ENCODE peak calls at places on chromosomes 6 and 20, in ten cellular contexts. One of them, this sample, is unnamed.

GRCh38 chr20:14972256-14972655 is 634.8 kb upstream of the FLRT3 start:
- DNase-seq in IMR-90: no peak
- DNase-seq in esophagus muscularis mucosa: no peak
- DNase-seq in spleen: no peak
- DNase-seq in psoas muscle: no peak
- DNase-seq in aorta: no peak
- DNase-seq in keratinocyte: no peak
- DNase-seq in Peyer's patch: no peak
- DNase-seq in GM12878: no peak
- DNase-seq in neural progenitor cell: no peak
- DNase-seq in this sample: no peak

GRCh38 chr20:24034820-24035219 is 46.2 kb upstream of the GGTLC1 start:
- DNase-seq in IMR-90: no peak
- DNase-seq in esophagus muscularis mucosa: no peak
- DNase-seq in spleen: no peak
- DNase-seq in psoas muscle: no peak
- DNase-seq in aorta: no peak
- DNase-seq in keratinocyte: no peak
- DNase-seq in Peyer's patch: no peak
- DNase-seq in GM12878: no peak
- DNase-seq in neural progenitor cell: no peak
- DNase-seq in this sample: no peak

GRCh38 chr20:38023181-38024085 is 9.8 kb downstream of the TTI1 start:
- DNase-seq in IMR-90: peak; percentile 96
- DNase-seq in esophagus muscularis mucosa: no peak
- DNase-seq in spleen: no peak
- DNase-seq in psoas muscle: no peak
- DNase-seq in aorta: no peak
- DNase-seq in keratinocyte: no peak
- DNase-seq in Peyer's patch: no peak
- DNase-seq in GM12878: no peak
- DNase-seq in neural progenitor cell: no peak
- DNase-seq in this sample: no peak

GRCh38 chr6:6439778-6440177 is 119.3 kb upstream of the F13A1 start:
- DNase-seq in IMR-90: no peak
- DNase-seq in esophagus muscularis mucosa: no peak
- DNase-seq in spleen: no peak
- DNase-seq in psoas muscle: no peak
- DNase-seq in aorta: no peak
- DNase-seq in keratinocyte: no peak
- DNase-seq in Peyer's patch: no peak
- DNase-seq in GM12878: peak; percentile 33
- DNase-seq in neural progenitor cell: no peak
- DNase-seq in this sample: no peak

GRCh38 chr6:113530769-113531168 is 326.4 kb upstream of the MARCKS start:
- DNase-seq in IMR-90: peak; percentile 92
- DNase-seq in esophagus muscularis mucosa: no peak
- DNase-seq in spleen: no peak
- DNase-seq in psoas muscle: no peak
- DNase-seq in aorta: no peak
- DNase-seq in keratinocyte: peak; percentile 56
- DNase-seq in Peyer's patch: no peak
- DNase-seq in GM12878: no peak
- DNase-seq in neural progenitor cell: no peak
- DNase-seq in this sample: no peak

GRCh38 chr6:1372690-1373089 is 16.7 kb upstream of the FOXF2 start:
- DNase-seq in IMR-90: no peak
- DNase-seq in esophagus muscularis mucosa: no peak
- DNase-seq in spleen: no peak
- DNase-seq in psoas muscle: no peak
- DNase-seq in aorta: no peak
- DNase-seq in keratinocyte: no peak
- DNase-seq in Peyer's patch: no peak
- DNase-seq in GM12878: no peak
- DNase-seq in neural progenitor cell: no peak
- DNase-seq in this sample: no peak

GRCh38 chr20:58711266-58712051 is 18.9 kb downstream of the NPEPL1 start:
- DNase-seq in IMR-90: no peak
- DNase-seq in esophagus muscularis mucosa: peak; percentile 64
- DNase-seq in spleen: no peak
- DNase-seq in psoas muscle: no peak
- DNase-seq in aorta: no peak
- DNase-seq in keratinocyte: no peak
- DNase-seq in Peyer's patch: peak; percentile 44
- DNase-seq in GM12878: no peak
- DNase-seq in neural progenitor cell: no peak
- DNase-seq in this sample: no peak

GRCh38 chr6:169487579-169488205 is 214.1 kb downstream of the WDR27 start:
- DNase-seq in IMR-90: peak; percentile 13
- DNase-seq in esophagus muscularis mucosa: no peak
- DNase-seq in spleen: no peak
- DNase-seq in psoas muscle: no peak
- DNase-seq in aorta: no peak
- DNase-seq in keratinocyte: no peak
- DNase-seq in Peyer's patch: no peak
- DNase-seq in GM12878: no peak
- DNase-seq in neural progenitor cell: no peak
- DNase-seq in this sample: no peak

GRCh38 chr6:40627316-40627715 is 40.2 kb upstream of the LRFN2 start:
- DNase-seq in IMR-90: no peak
- DNase-seq in esophagus muscularis mucosa: no peak
- DNase-seq in spleen: no peak
- DNase-seq in psoas muscle: no peak
- DNase-seq in aorta: no peak
- DNase-seq in keratinocyte: peak; percentile 17
- DNase-seq in Peyer's patch: no peak
- DNase-seq in GM12878: no peak
- DNase-seq in neural progenitor cell: no peak
- DNase-seq in this sample: no peak

GRCh38 chr6:94498099-94498498 is 1078.7 kb upstream of the EPHA7 start:
- DNase-seq in IMR-90: no peak
- DNase-seq in esophagus muscularis mucosa: no peak
- DNase-seq in spleen: no peak
- DNase-seq in psoas muscle: no peak
- DNase-seq in aorta: no peak
- DNase-seq in keratinocyte: no peak
- DNase-seq in Peyer's patch: no peak
- DNase-seq in GM12878: no peak
- DNase-seq in neural progenitor cell: no peak
- DNase-seq in this sample: no peak

GRCh38 chr6:167502471-167502870 is 177.6 kb downstream of the TTLL2 start:
- DNase-seq in IMR-90: no peak
- DNase-seq in esophagus muscularis mucosa: no peak
- DNase-seq in spleen: no peak
- DNase-seq in psoas muscle: no peak
- DNase-seq in aorta: no peak
- DNase-seq in keratinocyte: no peak
- DNase-seq in Peyer's patch: no peak
- DNase-seq in GM12878: no peak
- DNase-seq in neural progenitor cell: no peak
- DNase-seq in this sample: no peak
- H3K4me1 ChIP-seq in IMR-90: no peaks in the 10 kb centered on the region
- H3K4me1 ChIP-seq in esophagus muscularis mucosa: no peaks in the 10 kb centered on the region
- H3K4me1 ChIP-seq in spleen: no peaks in the 10 kb centered on the region
- H3K4me1 ChIP-seq in psoas muscle: no peaks in the 10 kb centered on the region
- H3K4me1 ChIP-seq in aorta: no peaks in the 10 kb centered on the region
- H3K4me1 ChIP-seq in keratinocyte: no peaks in the 10 kb centered on the region
- H3K4me1 ChIP-seq in Peyer's patch: peaks cover 10% of the 10 kb centered on the region
- H3K4me1 ChIP-seq in GM12878: no peaks in the 10 kb centered on the region
- H3K4me1 ChIP-seq in neural progenitor cell: peaks cover 10% of the 10 kb centered on the region
- H3K4me1 ChIP-seq in this sample: no peaks in the 10 kb centered on the region

GRCh38 chr6:151027936-151028838 is 162.7 kb downstream of the MTHFD1L start:
- DNase-seq in IMR-90: no peak
- DNase-seq in esophagus muscularis mucosa: no peak
- DNase-seq in spleen: no peak
- DNase-seq in psoas muscle: no peak
- DNase-seq in aorta: no peak
- DNase-seq in keratinocyte: no peak
- DNase-seq in Peyer's patch: no peak
- DNase-seq in GM12878: no peak
- DNase-seq in neural progenitor cell: no peak
- DNase-seq in this sample: no peak
- H3K4me1 ChIP-seq in IMR-90: peaks cover 2% of the 10 kb centered on the region
- H3K4me1 ChIP-seq in esophagus muscularis mucosa: no peaks in the 10 kb centered on the region
- H3K4me1 ChIP-seq in spleen: no peaks in the 10 kb centered on the region
- H3K4me1 ChIP-seq in psoas muscle: no peaks in the 10 kb centered on the region
- H3K4me1 ChIP-seq in aorta: no peaks in the 10 kb centered on the region
- H3K4me1 ChIP-seq in keratinocyte: no peaks in the 10 kb centered on the region
- H3K4me1 ChIP-seq in Peyer's patch: peaks cover 12% of the 10 kb centered on the region
- H3K4me1 ChIP-seq in GM12878: no peaks in the 10 kb centered on the region
- H3K4me1 ChIP-seq in neural progenitor cell: no peaks in the 10 kb centered on the region
- H3K4me1 ChIP-seq in this sample: no peaks in the 10 kb centered on the region

GRCh38 chr6:16730720-16731502 is 30.3 kb downstream of the ATXN1 start:
- DNase-seq in IMR-90: no peak
- DNase-seq in esophagus muscularis mucosa: no peak
- DNase-seq in spleen: no peak
- DNase-seq in psoas muscle: no peak
- DNase-seq in aorta: no peak
- DNase-seq in keratinocyte: no peak
- DNase-seq in Peyer's patch: no peak
- DNase-seq in GM12878: no peak
- DNase-seq in neural progenitor cell: no peak
- DNase-seq in this sample: peak; percentile 44
- H3K4me1 ChIP-seq in IMR-90: peaks cover 14% of the 10 kb centered on the region
- H3K4me1 ChIP-seq in esophagus muscularis mucosa: peaks cover 37% of the 10 kb centered on the region
- H3K4me1 ChIP-seq in spleen: peaks cover 56% of the 10 kb centered on the region
- H3K4me1 ChIP-seq in psoas muscle: peaks cover 41% of the 10 kb centered on the region
- H3K4me1 ChIP-seq in aorta: peaks cover 12% of the 10 kb centered on the region
- H3K4me1 ChIP-seq in keratinocyte: peaks cover 11% of the 10 kb centered on the region
- H3K4me1 ChIP-seq in Peyer's patch: peaks cover 23% of the 10 kb centered on the region
- H3K4me1 ChIP-seq in GM12878: peaks cover 17% of the 10 kb centered on the region
- H3K4me1 ChIP-seq in neural progenitor cell: peaks cover 2% of the 10 kb centered on the region
- H3K4me1 ChIP-seq in this sample: peaks cover 2% of the 10 kb centered on the region

GRCh38 chr6:24929255-24929654 is 6.5 kb downstream of the RIPOR2 start:
- DNase-seq in IMR-90: no peak
- DNase-seq in esophagus muscularis mucosa: peak; percentile 75
- DNase-seq in spleen: peak; percentile 61
- DNase-seq in psoas muscle: no peak
- DNase-seq in aorta: no peak
- DNase-seq in keratinocyte: no peak
- DNase-seq in Peyer's patch: no peak
- DNase-seq in GM12878: no peak
- DNase-seq in neural progenitor cell: no peak
- DNase-seq in this sample: peak; percentile 18

GRCh38 chr6:24931752-24932691 is 3.7 kb downstream of the RIPOR2 start:
- DNase-seq in IMR-90: peak; percentile 67
- DNase-seq in esophagus muscularis mucosa: no peak
- DNase-seq in spleen: peak; percentile 71
- DNase-seq in psoas muscle: no peak
- DNase-seq in aorta: no peak
- DNase-seq in keratinocyte: no peak
- DNase-seq in Peyer's patch: no peak
- DNase-seq in GM12878: peak; percentile 84
- DNase-seq in neural progenitor cell: no peak
- DNase-seq in this sample: peak; percentile 19

GRCh38 chr6:24931296-24931695 is 4.5 kb downstream of the RIPOR2 start:
- DNase-seq in IMR-90: peak; percentile 40
- DNase-seq in esophagus muscularis mucosa: no peak
- DNase-seq in spleen: no peak
- DNase-seq in psoas muscle: no peak
- DNase-seq in aorta: no peak
- DNase-seq in keratinocyte: no peak
- DNase-seq in Peyer's patch: no peak
- DNase-seq in GM12878: no peak
- DNase-seq in neural progenitor cell: peak; percentile 8
- DNase-seq in this sample: no peak

GRCh38 chr6:24927985-24928735 is 7.6 kb downstream of the RIPOR2 start:
- DNase-seq in IMR-90: peak; percentile 93
- DNase-seq in esophagus muscularis mucosa: no peak
- DNase-seq in spleen: no peak
- DNase-seq in psoas muscle: no peak
- DNase-seq in aorta: no peak
- DNase-seq in keratinocyte: no peak
- DNase-seq in Peyer's patch: no peak
- DNase-seq in GM12878: no peak
- DNase-seq in neural progenitor cell: no peak
- DNase-seq in this sample: no peak

DNA sequence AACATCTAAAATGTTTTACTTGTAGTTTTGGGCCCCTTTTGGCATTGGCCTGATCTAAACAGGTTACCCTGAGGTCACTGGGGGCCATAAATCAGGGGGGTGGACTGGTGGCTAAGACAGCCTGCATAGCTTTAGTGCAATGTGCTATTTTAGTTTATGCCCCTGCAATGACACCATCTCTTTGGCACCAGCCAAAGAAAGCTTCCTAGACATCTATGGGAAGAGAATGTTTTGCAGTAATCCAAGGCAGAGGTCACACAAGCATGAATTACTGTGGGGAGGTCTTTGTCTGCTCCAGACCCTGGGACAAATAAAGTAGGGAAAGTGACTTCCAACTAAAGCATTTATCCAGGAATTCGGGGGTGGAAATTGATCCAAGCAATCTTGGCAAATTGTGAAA is 5.4 kb downstream of the RIPOR2 start:
- DNase-seq in IMR-90: peak; percentile 85
- DNase-seq in esophagus muscularis mucosa: no peak
- DNase-seq in spleen: no peak
- DNase-seq in psoas muscle: peak; percentile 72
- DNase-seq in aorta: no peak
- DNase-seq in keratinocyte: no peak
- DNase-seq in Peyer's patch: no peak
- DNase-seq in GM12878: no peak
- DNase-seq in neural progenitor cell: peak; percentile 16
- DNase-seq in this sample: no peak
- H3K4me1 ChIP-seq in IMR-90: peaks cover 21% of the 10 kb centered on the region
- H3K4me1 ChIP-seq in esophagus muscularis mucosa: peaks cover 33% of the 10 kb centered on the region
- H3K4me1 ChIP-seq in spleen: peaks cover 69% of the 10 kb centered on the region
- H3K4me1 ChIP-seq in psoas muscle: peaks cover 33% of the 10 kb centered on the region
- H3K4me1 ChIP-seq in aorta: peaks cover 4% of the 10 kb centered on the region
- H3K4me1 ChIP-seq in keratinocyte: peaks cover 11% of the 10 kb centered on the region
- H3K4me1 ChIP-seq in Peyer's patch: peaks cover 12% of the 10 kb centered on the region
- H3K4me1 ChIP-seq in GM12878: peaks cover 56% of the 10 kb centered on the region
- H3K4me1 ChIP-seq in neural progenitor cell: peaks cover 24% of the 10 kb centered on the region
- H3K4me1 ChIP-seq in this sample: peaks cover 4% of the 10 kb centered on the region

GRCh38 chr20:48820649-48820973 is 7.2 kb downstream of the PREX1 start:
- DNase-seq in IMR-90: no peak
- DNase-seq in esophagus muscularis mucosa: no peak
- DNase-seq in spleen: no peak
- DNase-seq in psoas muscle: no peak
- DNase-seq in aorta: no peak
- DNase-seq in keratinocyte: no peak
- DNase-seq in Peyer's patch: no peak
- DNase-seq in GM12878: no peak
- DNase-seq in neural progenitor cell: no peak
- DNase-seq in this sample: no peak
- H3K4me1 ChIP-seq in IMR-90: peaks cover 5% of the 10 kb centered on the region
- H3K4me1 ChIP-seq in esophagus muscularis mucosa: peaks cover 19% of the 10 kb centered on the region
- H3K4me1 ChIP-seq in spleen: peaks cover 100% of the 10 kb centered on the region
- H3K4me1 ChIP-seq in psoas muscle: no peaks in the 10 kb centered on the region
- H3K4me1 ChIP-seq in aorta: no peaks in the 10 kb centered on the region
- H3K4me1 ChIP-seq in keratinocyte: peaks cover 19% of the 10 kb centered on the region
- H3K4me1 ChIP-seq in Peyer's patch: peaks cover 51% of the 10 kb centered on the region
- H3K4me1 ChIP-seq in GM12878: peaks cover 69% of the 10 kb centered on the region
- H3K4me1 ChIP-seq in neural progenitor cell: peaks cover 24% of the 10 kb centered on the region
- H3K4me1 ChIP-seq in this sample: no peaks in the 10 kb centered on the region

This sample was measured in small intestine.